ENCODE peak calls at places on chromosomes 7 and 10, in eight cellular contexts. R is left ventricle myocardium inferior, P is cardiac fibroblast, E is body of pancreas, W is brain microvascular endothelial cell, N is RWPE2, A is Caco-2, J is testis. L is an unnamed sample.

GRCh38 chr7:516606-517456 is 2.8 kb downstream of the PDGFA start:
- DNase-seq in R (peak), E (peak), A (peak), W (peak), J (no peak), P (peak), N (no peak), L (peak)

GRCh38 chr7:66950763-66951162 is 29.7 kb downstream of the TMEM248 start:
- DNase-seq in P (peak), W (peak), J (no peak), R (no peak), A (no peak), N (peak), E (no peak), L (no peak)

GRCh38 chr7:2241580-2242540 is at the start of the genes MRM2 and NUDT1:
- DNase-seq in J (peak), W (peak), P (peak), A (peak), N (peak), E (peak), R (peak), L (peak)

GRCh38 chr7:2869981-2870380 is 25.9 kb upstream of the GNA12 start:
- DNase-seq in R (no peak), W (no peak), P (no peak), N (no peak), A (no peak), E (no peak), J (no peak), L (no peak)

GRCh38 chr10:370222-370825 is 235.1 kb downstream of the ZMYND11 start:
- DNase-seq in N (no peak), W (no peak), P (peak), R (no peak), J (no peak), E (no peak), A (no peak), L (no peak)

GRCh38 chr7:43110790-43111362 is 1.6 kb upstream of the HECW1 start:
- DNase-seq in N (no peak), A (no peak), E (no peak), R (no peak), W (no peak), J (no peak), P (no peak), L (peak)

GRCh38 chr10:29804025-29804852 is 169.5 kb upstream of the SVIL start:
- DNase-seq in A (no peak), E (peak), R (no peak), P (peak), J (no peak), N (peak), W (peak), L (peak)

GRCh38 chr7:7536396-7537019 is 835 bp upstream of the COL28A1 start:
- DNase-seq in J (no peak), E (no peak), W (no peak), A (no peak), P (no peak), N (no peak), R (no peak), L (no peak)

GRCh38 chr10:118957141-118957825 is 72.2 kb upstream of the NANOS1 start:
- DNase-seq in J (no peak), P (no peak), R (no peak), N (no peak), A (no peak), E (no peak), W (no peak), L (no peak)

GRCh38 chr10:97792058-97792721 is 20.4 kb upstream of the SFRP5 start:
- DNase-seq in P (peak), A (peak), W (peak), N (no peak), R (peak), E (peak), J (peak), L (peak)

GRCh38 chr7:41624818-41625217 is 78.1 kb downstream of the INHBA start:
- DNase-seq in N (no peak), E (no peak), P (peak), A (no peak), W (peak), J (no peak), R (no peak), L (peak)

GRCh38 chr10:110563132-110563531 is 4.4 kb upstream of the SMC3 start:
- DNase-seq in P (peak), N (no peak), R (no peak), A (no peak), E (no peak), W (no peak), J (no peak), L (no peak)

GRCh38 chr10:27914888-27915287 is 84.0 kb downstream of the ODAD2 start:
- DNase-seq in R (no peak), W (no peak), J (no peak), P (no peak), E (no peak), N (no peak), A (no peak), L (no peak)

GRCh38 chr10:45061982-45062381 is 61.3 kb downstream of the ZNF22 start:
- DNase-seq in R (no peak), A (no peak), J (no peak), W (no peak), N (no peak), E (no peak), P (peak), L (no peak)

GRCh38 chr10:45063605-45064231 is 63.0 kb downstream of the ZNF22 start:
- DNase-seq in A (no peak), E (no peak), W (no peak), N (no peak), J (no peak), R (no peak), P (peak), L (no peak)

GRCh38 chr10:45059632-45060031 is 58.9 kb downstream of the ZNF22 start:
- DNase-seq in N (no peak), R (no peak), E (no peak), P (no peak), J (no peak), A (no peak), W (no peak), L (no peak)

GRCh38 chr10:45058580-45058979 is 57.9 kb downstream of the ZNF22 start:
- DNase-seq in R (no peak), J (no peak), P (peak), E (no peak), N (no peak), A (no peak), W (no peak), L (no peak)

DNA sequence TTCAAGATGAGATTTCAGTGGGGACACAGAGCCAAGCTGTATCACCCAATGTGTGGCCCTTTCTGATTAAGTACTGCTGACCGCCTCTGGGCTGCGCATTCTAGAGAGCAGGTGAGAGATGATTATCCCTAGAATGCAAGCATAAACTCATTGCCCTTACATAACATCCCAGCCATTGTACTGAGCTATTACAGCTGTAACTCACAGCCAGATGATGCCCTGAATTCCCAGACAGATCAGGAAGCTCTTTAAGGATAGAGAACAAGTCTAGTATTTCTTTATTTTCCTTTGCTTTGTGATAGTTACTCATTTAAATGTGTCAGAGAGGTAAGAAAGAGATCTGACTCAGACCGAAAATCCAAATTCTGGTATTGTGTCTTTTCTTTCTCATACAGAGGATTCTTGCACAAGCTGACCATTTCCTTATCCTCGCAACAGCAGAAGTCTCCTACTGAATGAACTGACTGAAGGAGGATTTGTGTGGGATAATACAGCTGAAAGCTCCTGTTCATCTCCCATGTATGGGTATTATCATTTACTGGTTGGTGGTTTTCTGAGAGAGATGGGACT is 58.4 kb downstream of the ZNF22 start:
- DNase-seq in W (no peak), P (peak), J (no peak), N (no peak), E (no peak), R (no peak), A (no peak), L (no peak)
- TF ChIP-seq CTCF in W (no peak), P (no peak), J (no peak), N (no peak), E (no peak), R (no peak), A (no peak), L (no peak)

DNA sequence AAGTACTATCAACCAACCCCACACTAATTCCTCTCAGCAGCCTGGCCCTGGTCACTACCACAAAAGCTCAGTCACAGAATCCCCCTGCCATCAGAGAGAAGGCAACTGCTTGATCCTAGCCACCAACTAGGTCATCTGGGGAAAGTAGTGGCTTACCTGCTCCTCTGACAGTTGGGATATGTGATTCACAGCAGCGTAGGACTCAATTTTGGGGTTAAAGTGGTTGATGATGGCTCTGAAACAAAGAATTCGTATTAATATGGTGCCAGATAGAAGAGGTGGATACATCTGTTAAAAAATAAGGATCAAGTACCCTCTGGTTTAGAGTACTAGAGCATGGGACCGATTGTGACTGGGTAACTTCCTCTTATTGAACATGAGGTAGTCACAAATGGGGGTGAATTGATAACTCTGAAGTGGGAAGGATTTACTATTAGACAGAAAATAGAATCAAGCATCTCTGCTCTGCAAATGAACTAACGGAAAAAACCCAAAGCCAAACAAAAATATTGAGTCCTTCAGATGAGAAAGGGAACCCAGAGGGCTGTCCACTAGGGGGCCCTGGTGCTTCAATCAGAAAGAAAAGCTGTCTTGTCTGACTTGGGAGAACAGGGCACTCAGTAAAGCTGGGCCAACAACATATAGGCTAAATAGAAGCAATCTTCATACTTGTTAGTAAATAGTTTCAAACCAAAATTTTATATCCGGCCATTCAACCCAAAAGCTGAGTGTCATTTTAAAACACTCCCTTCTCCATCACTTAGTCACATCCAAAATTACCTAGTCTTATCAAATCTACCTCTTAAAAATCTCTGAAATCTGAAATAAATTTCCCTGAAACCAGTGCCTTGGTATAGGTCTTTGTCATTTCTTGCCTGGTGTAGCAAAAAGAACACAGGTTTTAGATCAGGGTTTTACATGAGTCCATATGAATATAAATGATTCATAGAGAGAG is 45.9 kb upstream of the KCNIP2 start:
- DNase-seq in E (peak), A (peak), R (peak), P (peak), W (peak), J (peak), N (no peak), L (peak)
- TF ChIP-seq CTCF in E (peak), A (peak), R (peak), P (peak), W (peak), J (peak), N (peak), L (peak)

GRCh38 chr10:69663548-69663947 is 33.5 kb downstream of the FAM241B start:
- DNase-seq in J (no peak), A (no peak), N (no peak), R (no peak), P (no peak), E (no peak), W (no peak), L (no peak)
- TF ChIP-seq CTCF in J (no peak), A (peak), N (no peak), R (no peak), P (no peak), E (no peak), W (peak), L (no peak)

GRCh38 chr10:46308666-46309450 is 22.1 kb downstream of the ANTXRL start:
- DNase-seq in N (peak), P (no peak), R (peak), W (no peak), J (no peak), E (no peak), A (no peak), L (no peak)
- TF ChIP-seq CTCF in N (no peak), P (no peak), R (no peak), W (no peak), J (no peak), E (no peak), A (no peak), L (no peak)

DNA sequence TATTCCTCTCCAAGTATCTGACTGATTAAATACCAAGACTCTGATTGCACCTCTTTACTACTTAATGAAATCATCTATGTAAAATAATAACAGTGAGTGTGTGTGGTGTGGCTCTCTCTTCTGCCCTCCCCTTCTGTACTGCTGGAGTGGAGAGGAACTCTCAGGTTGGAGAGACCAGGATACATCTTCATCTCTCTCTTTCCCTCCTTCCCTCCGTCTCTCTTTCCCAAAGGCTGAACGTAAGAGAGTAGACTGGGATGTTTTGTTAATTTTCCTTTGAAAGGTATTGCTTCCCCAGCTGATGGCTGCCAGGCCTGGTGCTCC is 272 bp upstream of the GJC3 start:
- DNase-seq in A (no peak), E (no peak), J (no peak), W (no peak), R (no peak), N (no peak), P (no peak), L (no peak)
- TF ChIP-seq CTCF in A (no peak), E (no peak), J (no peak), W (no peak), R (no peak), N (no peak), P (no peak), L (no peak)

GRCh38 chr10:78752708-78753107 is 316.1 kb upstream of the ZMIZ1 start:
- DNase-seq in J (no peak), R (no peak), P (no peak), A (no peak), N (no peak), W (no peak), E (no peak), L (no peak)

GRCh38 chr10:78755877-78756455 is 312.8 kb upstream of the ZMIZ1 start:
- DNase-seq in A (no peak), N (no peak), W (no peak), R (no peak), J (no peak), E (no peak), P (no peak), L (no peak)

GRCh38 chr10:78752251-78752650 is 316.5 kb upstream of the ZMIZ1 start:
- DNase-seq in R (no peak), P (no peak), A (no peak), W (no peak), J (no peak), E (no peak), N (no peak), L (no peak)

GRCh38 chr10:78755075-78755695 is 313.6 kb upstream of the ZMIZ1 start:
- DNase-seq in J (no peak), P (no peak), W (no peak), R (no peak), E (no peak), A (no peak), N (no peak), L (no peak)

GRCh38 chr10:78754269-78755074 is 314.3 kb upstream of the ZMIZ1 start:
- DNase-seq in R (no peak), A (no peak), N (no peak), W (peak), E (no peak), J (no peak), P (peak), L (peak)
- TF ChIP-seq CTCF in R (no peak), A (no peak), N (no peak), W (no peak), E (no peak), J (no peak), P (no peak), L (no peak)

GRCh38 chr7:6209340-6209739 is 63.1 kb downstream of the CYTH3 start:
- DNase-seq in R (no peak), P (no peak), N (no peak), W (no peak), J (no peak), E (no peak), A (no peak), L (peak)
- TF ChIP-seq CTCF in R (no peak), P (no peak), N (no peak), W (no peak), J (no peak), E (no peak), A (no peak), L (no peak)

DNA sequence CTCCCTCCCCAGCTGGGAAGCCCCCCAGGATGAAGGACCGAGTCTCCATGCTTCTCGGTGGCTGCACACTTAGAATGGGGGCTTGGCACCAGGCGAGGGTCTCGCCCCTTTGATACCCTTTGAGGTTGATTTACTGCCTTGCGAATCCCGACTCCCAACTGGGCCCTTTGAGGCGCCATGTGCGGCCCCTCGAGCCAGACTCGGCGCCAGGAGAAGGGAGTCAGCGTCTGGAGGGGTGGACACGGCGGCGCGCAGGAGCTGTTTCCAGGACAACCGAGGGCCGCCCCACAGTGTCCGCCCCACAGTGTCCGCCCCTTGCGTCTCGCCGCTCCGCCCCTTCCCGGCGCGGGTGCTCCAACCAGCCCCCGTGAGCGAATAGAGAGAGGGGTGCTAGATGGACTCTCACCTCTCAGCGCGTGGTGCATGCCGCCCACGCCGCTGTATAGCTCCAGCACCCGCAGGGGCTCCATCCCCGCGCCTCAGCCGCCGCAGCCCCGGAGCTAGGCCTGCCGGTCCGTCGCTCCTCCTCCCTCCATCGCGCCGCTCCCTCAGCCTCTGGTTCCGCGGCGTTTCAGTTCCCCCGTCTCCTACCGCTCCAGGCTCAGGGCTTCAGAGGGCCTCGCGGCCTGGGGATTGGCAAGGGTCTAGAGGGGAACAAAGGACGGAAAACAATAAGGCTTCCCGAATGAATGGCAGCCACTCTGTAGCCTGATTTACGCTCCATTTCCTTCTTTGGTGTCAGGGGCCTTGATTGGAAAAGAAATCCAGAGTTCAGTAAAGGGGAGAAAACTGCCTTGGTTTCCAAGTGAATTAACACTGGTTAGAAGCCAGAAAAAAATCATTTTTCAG is at the start of gene TRDMT1:
- DNase-seq in J (peak), P (peak), E (peak), W (peak), R (peak), A (peak), N (peak), L (peak)
- TF ChIP-seq CTCF in J (no peak), P (no peak), E (no peak), W (no peak), R (no peak), A (no peak), N (no peak), L (no peak)

GRCh38 chr7:32385316-32385956 is 104.7 kb downstream of the LSM5 start:
- DNase-seq in N (no peak), P (no peak), E (no peak), J (no peak), A (no peak), W (no peak), R (no peak), L (no peak)

GRCh38 chr7:32393861-32394260 is 96.3 kb downstream of the LSM5 start:
- DNase-seq in N (no peak), J (no peak), R (no peak), W (no peak), E (no peak), A (no peak), P (no peak), L (no peak)

GRCh38 chr7:32395168-32395567 is 95.0 kb downstream of the LSM5 start:
- DNase-seq in J (no peak), E (no peak), A (no peak), W (no peak), R (no peak), P (no peak), N (no peak), L (no peak)

GRCh38 chr7:32390210-32390609 is 100.0 kb downstream of the LSM5 start:
- DNase-seq in W (no peak), A (no peak), E (no peak), N (no peak), J (no peak), R (no peak), P (no peak), L (no peak)
- TF ChIP-seq CTCF in W (no peak), A (no peak), E (no peak), N (no peak), J (no peak), R (no peak), P (no peak), L (no peak)

GRCh38 chr10:84214612-84215235 is 10.6 kb downstream of the LRIT2 start:
- DNase-seq in A (no peak), E (no peak), N (no peak), W (no peak), J (peak), R (no peak), P (peak), L (no peak)
- TF ChIP-seq CTCF in A (peak), E (no peak), N (peak), W (peak), J (peak), R (peak), P (peak), L (peak)